ENCODE peak calls at places on chromosomes 13 and 19, in six cellular contexts. S, R, A, B, M and Z are unnamed samples.

GRCh38 chr13:105817498-105817897 is 718.0 kb downstream of the EFNB2 start:
- DNase-seq in M (no peak), S (no peak), R (no peak), A (no peak), B (no peak), Z (no peak)

GRCh38 chr19:31938675-31939074 is 406.7 kb upstream of the ZNF507 start:
- DNase-seq in B (no peak), S (no peak), R (no peak), A (no peak), M (no peak), Z (no peak)

GRCh38 chr13:90868321-90868920 is 479.1 kb upstream of the MIR17HG start:
- DNase-seq in R (no peak), A (no peak), S (peak; percentile 17), B (no peak), M (peak; percentile 48), Z (no peak)

GRCh38 chr19:18190278-18190677 is 2.7 kb upstream of the MPV17L2 start:
- DNase-seq in B (no peak), M (no peak), R (no peak), S (no peak), A (no peak), Z (no peak)

GRCh38 chr19:10403137-10404021 is at the start of gene CDC37:
- DNase-seq in M (peak; percentile 98), S (peak; percentile 98), A (peak; percentile 94), R (peak; percentile 97), B (peak; percentile 98), Z (peak; percentile 98)

GRCh38 chr19:14059093-14059480 is 2.8 kb downstream of the PALM3 start:
- DNase-seq in R (no peak), S (peak; percentile 49), M (peak; percentile 83), A (no peak), B (peak; percentile 66), Z (peak; percentile 78)

GRCh38 chr19:7677664-7678311 is 898 bp downstream of the MCEMP1 start:
- DNase-seq in A (no peak), B (no peak), S (no peak), M (no peak), R (no peak), Z (no peak)

GRCh38 chr13:37869756-37870488 is at the start of gene TRPC4:
- DNase-seq in R (no peak), M (peak; percentile 84), A (no peak), S (peak; percentile 66), B (no peak), Z (peak; percentile 76)

GRCh38 chr19:48635966-48636858 is 967 bp downstream of the DBP start:
- DNase-seq in A (no peak), B (no peak), S (no peak), M (peak; percentile 48), R (no peak), Z (no peak)

GRCh38 chr13:83780201-83780600 is 102.1 kb downstream of the SLITRK1 start:
- DNase-seq in M (peak; percentile 82), S (peak; percentile 36), A (no peak), R (no peak), B (no peak), Z (peak; percentile 22)